ENCODE peak calls at places on chromosomes 11 and 22, in nine cellular contexts. One of them, this sample, is unnamed.

GRCh38 chr11:118607401-118608267 is at the start of gene PHLDB1:
- DNase-seq in MV-4-11: peak; percentile 16
- DNase-seq in COR-L47: peak; percentile 50
- DNase-seq in activated T-helper 9 cell treated with anti-CD3 and anti-CD28 coated beads, Interleukin-2, amount 50 U/mL, for 16 hours: peak; percentile 38
- DNase-seq in HFF-Myc: no peak
- DNase-seq in mesenchymal stem cell: peak; percentile 83
- DNase-seq in ELR: peak; percentile 79
- DNase-seq in Jurkat, Clone E6-1: no peak
- DNase-seq in activated T-cell treated with anti-CD3 and anti-CD28 coated beads for 48 hours: no peak
- DNase-seq in this sample: peak; percentile 77

GRCh38 chr11:116650052-116650451 is 122.7 kb downstream of the BUD13 start:
- DNase-seq in MV-4-11: no peak
- DNase-seq in COR-L47: no peak
- DNase-seq in activated T-helper 9 cell treated with anti-CD3 and anti-CD28 coated beads, Interleukin-2, amount 50 U/mL, for 16 hours: no peak
- DNase-seq in HFF-Myc: no peak
- DNase-seq in mesenchymal stem cell: no peak
- DNase-seq in ELR: no peak
- DNase-seq in Jurkat, Clone E6-1: no peak
- DNase-seq in activated T-cell treated with anti-CD3 and anti-CD28 coated beads for 48 hours: no peak
- DNase-seq in this sample: no peak

GRCh38 chr11:131305005-131305404 is 65.4 kb upstream of the NTM start:
- DNase-seq in MV-4-11: no peak
- DNase-seq in COR-L47: no peak
- DNase-seq in activated T-helper 9 cell treated with anti-CD3 and anti-CD28 coated beads, Interleukin-2, amount 50 U/mL, for 16 hours: no peak
- DNase-seq in HFF-Myc: no peak
- DNase-seq in mesenchymal stem cell: no peak
- DNase-seq in ELR: no peak
- DNase-seq in Jurkat, Clone E6-1: no peak
- DNase-seq in activated T-cell treated with anti-CD3 and anti-CD28 coated beads for 48 hours: no peak
- DNase-seq in this sample: no peak

GRCh38 chr11:110711776-110712642 is at the start of gene ARHGAP20:
- DNase-seq in MV-4-11: no peak
- DNase-seq in COR-L47: peak; percentile 48
- DNase-seq in activated T-helper 9 cell treated with anti-CD3 and anti-CD28 coated beads, Interleukin-2, amount 50 U/mL, for 16 hours: no peak
- DNase-seq in HFF-Myc: no peak
- DNase-seq in mesenchymal stem cell: peak; percentile 58
- DNase-seq in ELR: peak; percentile 45
- DNase-seq in Jurkat, Clone E6-1: no peak
- DNase-seq in activated T-cell treated with anti-CD3 and anti-CD28 coated beads for 48 hours: peak; percentile 54
- DNase-seq in this sample: no peak

GRCh38 chr11:67700548-67701262 is 26.3 kb upstream of the ALDH3B2 start:
- DNase-seq in MV-4-11: no peak
- DNase-seq in COR-L47: peak; percentile 75
- DNase-seq in activated T-helper 9 cell treated with anti-CD3 and anti-CD28 coated beads, Interleukin-2, amount 50 U/mL, for 16 hours: no peak
- DNase-seq in HFF-Myc: no peak
- DNase-seq in mesenchymal stem cell: no peak
- DNase-seq in ELR: no peak
- DNase-seq in Jurkat, Clone E6-1: no peak
- DNase-seq in activated T-cell treated with anti-CD3 and anti-CD28 coated beads for 48 hours: no peak
- DNase-seq in this sample: no peak

GRCh38 chr11:103547691-103548090 is 438.5 kb downstream of the DYNC2H1 start:
- DNase-seq in MV-4-11: no peak
- DNase-seq in COR-L47: no peak
- DNase-seq in activated T-helper 9 cell treated with anti-CD3 and anti-CD28 coated beads, Interleukin-2, amount 50 U/mL, for 16 hours: no peak
- DNase-seq in HFF-Myc: no peak
- DNase-seq in mesenchymal stem cell: no peak
- DNase-seq in ELR: no peak
- DNase-seq in Jurkat, Clone E6-1: no peak
- DNase-seq in activated T-cell treated with anti-CD3 and anti-CD28 coated beads for 48 hours: no peak
- DNase-seq in this sample: no peak

GRCh38 chr22:47328550-47329243 is 566.2 kb downstream of the TBC1D22A start:
- DNase-seq in MV-4-11: peak; percentile 81
- DNase-seq in COR-L47: no peak
- DNase-seq in activated T-helper 9 cell treated with anti-CD3 and anti-CD28 coated beads, Interleukin-2, amount 50 U/mL, for 16 hours: no peak
- DNase-seq in HFF-Myc: peak; percentile 78
- DNase-seq in mesenchymal stem cell: no peak
- DNase-seq in ELR: peak; percentile 71
- DNase-seq in Jurkat, Clone E6-1: no peak
- DNase-seq in activated T-cell treated with anti-CD3 and anti-CD28 coated beads for 48 hours: no peak
- DNase-seq in this sample: peak; percentile 95

GRCh38 chr11:111260761-111261160 is 15.2 kb downstream of the POU2AF2 start:
- DNase-seq in MV-4-11: no peak
- DNase-seq in COR-L47: no peak
- DNase-seq in activated T-helper 9 cell treated with anti-CD3 and anti-CD28 coated beads, Interleukin-2, amount 50 U/mL, for 16 hours: no peak
- DNase-seq in HFF-Myc: no peak
- DNase-seq in mesenchymal stem cell: no peak
- DNase-seq in ELR: no peak
- DNase-seq in Jurkat, Clone E6-1: peak; percentile 53
- DNase-seq in activated T-cell treated with anti-CD3 and anti-CD28 coated beads for 48 hours: no peak
- DNase-seq in this sample: no peak

GRCh38 chr22:48939441-48940265 is 888.0 kb downstream of the BRD1 start:
- DNase-seq in MV-4-11: no peak
- DNase-seq in COR-L47: no peak
- DNase-seq in activated T-helper 9 cell treated with anti-CD3 and anti-CD28 coated beads, Interleukin-2, amount 50 U/mL, for 16 hours: no peak
- DNase-seq in HFF-Myc: no peak
- DNase-seq in mesenchymal stem cell: no peak
- DNase-seq in ELR: no peak
- DNase-seq in Jurkat, Clone E6-1: no peak
- DNase-seq in activated T-cell treated with anti-CD3 and anti-CD28 coated beads for 48 hours: no peak
- DNase-seq in this sample: no peak

GRCh38 chr22:46469701-46470100 is 67.7 kb downstream of the CELSR1 start:
- DNase-seq in MV-4-11: no peak
- DNase-seq in COR-L47: no peak
- DNase-seq in activated T-helper 9 cell treated with anti-CD3 and anti-CD28 coated beads, Interleukin-2, amount 50 U/mL, for 16 hours: no peak
- DNase-seq in HFF-Myc: no peak
- DNase-seq in mesenchymal stem cell: no peak
- DNase-seq in ELR: no peak
- DNase-seq in Jurkat, Clone E6-1: no peak
- DNase-seq in activated T-cell treated with anti-CD3 and anti-CD28 coated beads for 48 hours: no peak
- DNase-seq in this sample: no peak

GRCh38 chr22:17268501-17269223 is 49.4 kb upstream of the ADA2 start:
- DNase-seq in MV-4-11: no peak
- DNase-seq in COR-L47: no peak
- DNase-seq in activated T-helper 9 cell treated with anti-CD3 and anti-CD28 coated beads, Interleukin-2, amount 50 U/mL, for 16 hours: no peak
- DNase-seq in HFF-Myc: no peak
- DNase-seq in mesenchymal stem cell: no peak
- DNase-seq in ELR: no peak
- DNase-seq in Jurkat, Clone E6-1: no peak
- DNase-seq in activated T-cell treated with anti-CD3 and anti-CD28 coated beads for 48 hours: no peak
- DNase-seq in this sample: no peak

GRCh38 chr22:36585841-36586240 is 56.9 kb upstream of the EIF3D start:
- DNase-seq in MV-4-11: no peak
- DNase-seq in COR-L47: peak; percentile 21
- DNase-seq in activated T-helper 9 cell treated with anti-CD3 and anti-CD28 coated beads, Interleukin-2, amount 50 U/mL, for 16 hours: no peak
- DNase-seq in HFF-Myc: no peak
- DNase-seq in mesenchymal stem cell: no peak
- DNase-seq in ELR: peak; percentile 73
- DNase-seq in Jurkat, Clone E6-1: no peak
- DNase-seq in activated T-cell treated with anti-CD3 and anti-CD28 coated beads for 48 hours: no peak
- DNase-seq in this sample: no peak

GRCh38 chr11:123255909-123256308 is 60.9 kb upstream of the CLMP start:
- DNase-seq in MV-4-11: no peak
- DNase-seq in COR-L47: no peak
- DNase-seq in activated T-helper 9 cell treated with anti-CD3 and anti-CD28 coated beads, Interleukin-2, amount 50 U/mL, for 16 hours: no peak
- DNase-seq in HFF-Myc: no peak
- DNase-seq in mesenchymal stem cell: no peak
- DNase-seq in ELR: no peak
- DNase-seq in Jurkat, Clone E6-1: no peak
- DNase-seq in activated T-cell treated with anti-CD3 and anti-CD28 coated beads for 48 hours: no peak
- DNase-seq in this sample: no peak

GRCh38 chr11:112253605-112254242 is 6.9 kb downstream of the PLET1 start:
- DNase-seq in MV-4-11: no peak
- DNase-seq in COR-L47: no peak
- DNase-seq in activated T-helper 9 cell treated with anti-CD3 and anti-CD28 coated beads, Interleukin-2, amount 50 U/mL, for 16 hours: no peak
- DNase-seq in HFF-Myc: no peak
- DNase-seq in mesenchymal stem cell: peak; percentile 29
- DNase-seq in ELR: no peak
- DNase-seq in Jurkat, Clone E6-1: no peak
- DNase-seq in activated T-cell treated with anti-CD3 and anti-CD28 coated beads for 48 hours: no peak
- DNase-seq in this sample: no peak

GRCh38 chr22:44249376-44250147 is 63.2 kb downstream of the SHISAL1 start:
- DNase-seq in MV-4-11: no peak
- DNase-seq in COR-L47: no peak
- DNase-seq in activated T-helper 9 cell treated with anti-CD3 and anti-CD28 coated beads, Interleukin-2, amount 50 U/mL, for 16 hours: no peak
- DNase-seq in HFF-Myc: no peak
- DNase-seq in mesenchymal stem cell: no peak
- DNase-seq in ELR: no peak
- DNase-seq in Jurkat, Clone E6-1: no peak
- DNase-seq in activated T-cell treated with anti-CD3 and anti-CD28 coated beads for 48 hours: no peak
- DNase-seq in this sample: no peak

GRCh38 chr22:42673898-42674390 is 24.8 kb upstream of the CYB5R3 start:
- DNase-seq in MV-4-11: no peak
- DNase-seq in COR-L47: no peak
- DNase-seq in activated T-helper 9 cell treated with anti-CD3 and anti-CD28 coated beads, Interleukin-2, amount 50 U/mL, for 16 hours: no peak
- DNase-seq in HFF-Myc: no peak
- DNase-seq in mesenchymal stem cell: no peak
- DNase-seq in ELR: no peak
- DNase-seq in Jurkat, Clone E6-1: no peak
- DNase-seq in activated T-cell treated with anti-CD3 and anti-CD28 coated beads for 48 hours: no peak
- DNase-seq in this sample: no peak

GRCh38 chr11:2990617-2991476 is 1.3 kb downstream of the NAP1L4 start:
- DNase-seq in MV-4-11: no peak
- DNase-seq in COR-L47: no peak
- DNase-seq in activated T-helper 9 cell treated with anti-CD3 and anti-CD28 coated beads, Interleukin-2, amount 50 U/mL, for 16 hours: no peak
- DNase-seq in HFF-Myc: no peak
- DNase-seq in mesenchymal stem cell: peak; percentile 34
- DNase-seq in ELR: peak; percentile 49
- DNase-seq in Jurkat, Clone E6-1: no peak
- DNase-seq in activated T-cell treated with anti-CD3 and anti-CD28 coated beads for 48 hours: peak; percentile 35
- DNase-seq in this sample: peak; percentile 48

GRCh38 chr22:42717197-42717967 is 3.3 kb downstream of the A4GALT start:
- DNase-seq in MV-4-11: no peak
- DNase-seq in COR-L47: no peak
- DNase-seq in activated T-helper 9 cell treated with anti-CD3 and anti-CD28 coated beads, Interleukin-2, amount 50 U/mL, for 16 hours: no peak
- DNase-seq in HFF-Myc: no peak
- DNase-seq in mesenchymal stem cell: peak; percentile 32
- DNase-seq in ELR: no peak
- DNase-seq in Jurkat, Clone E6-1: no peak
- DNase-seq in activated T-cell treated with anti-CD3 and anti-CD28 coated beads for 48 hours: no peak
- DNase-seq in this sample: peak; percentile 68

GRCh38 chr11:12735262-12735661 is 61.0 kb downstream of the TEAD1 start:
- DNase-seq in MV-4-11: no peak
- DNase-seq in COR-L47: no peak
- DNase-seq in activated T-helper 9 cell treated with anti-CD3 and anti-CD28 coated beads, Interleukin-2, amount 50 U/mL, for 16 hours: no peak
- DNase-seq in HFF-Myc: no peak
- DNase-seq in mesenchymal stem cell: no peak
- DNase-seq in ELR: no peak
- DNase-seq in Jurkat, Clone E6-1: no peak
- DNase-seq in activated T-cell treated with anti-CD3 and anti-CD28 coated beads for 48 hours: no peak
- DNase-seq in this sample: no peak

GRCh38 chr11:36622431-36623136 is 24.5 kb upstream of the RAG2 start:
- DNase-seq in MV-4-11: peak; percentile 15
- DNase-seq in COR-L47: no peak
- DNase-seq in activated T-helper 9 cell treated with anti-CD3 and anti-CD28 coated beads, Interleukin-2, amount 50 U/mL, for 16 hours: no peak
- DNase-seq in HFF-Myc: peak; percentile 11
- DNase-seq in mesenchymal stem cell: peak; percentile 35
- DNase-seq in ELR: peak; percentile 40
- DNase-seq in Jurkat, Clone E6-1: peak; percentile 86
- DNase-seq in activated T-cell treated with anti-CD3 and anti-CD28 coated beads for 48 hours: no peak
- DNase-seq in this sample: peak; percentile 31

GRCh38 chr11:128946646-128947045 is 4.0 kb upstream of the TP53AIP1 start:
- DNase-seq in MV-4-11: no peak
- DNase-seq in COR-L47: no peak
- DNase-seq in activated T-helper 9 cell treated with anti-CD3 and anti-CD28 coated beads, Interleukin-2, amount 50 U/mL, for 16 hours: no peak
- DNase-seq in HFF-Myc: no peak
- DNase-seq in mesenchymal stem cell: no peak
- DNase-seq in ELR: no peak
- DNase-seq in Jurkat, Clone E6-1: no peak
- DNase-seq in activated T-cell treated with anti-CD3 and anti-CD28 coated beads for 48 hours: no peak
- DNase-seq in this sample: no peak

GRCh38 chr11:32280339-32280738 is 155.0 kb downstream of the WT1 start:
- DNase-seq in MV-4-11: no peak
- DNase-seq in COR-L47: no peak
- DNase-seq in activated T-helper 9 cell treated with anti-CD3 and anti-CD28 coated beads, Interleukin-2, amount 50 U/mL, for 16 hours: no peak
- DNase-seq in HFF-Myc: no peak
- DNase-seq in mesenchymal stem cell: no peak
- DNase-seq in ELR: no peak
- DNase-seq in Jurkat, Clone E6-1: no peak
- DNase-seq in activated T-cell treated with anti-CD3 and anti-CD28 coated beads for 48 hours: no peak
- DNase-seq in this sample: no peak

GRCh38 chr11:119509969-119510401 is 87.0 kb upstream of the THY1 start:
- DNase-seq in MV-4-11: peak; percentile 99
- DNase-seq in COR-L47: no peak
- DNase-seq in activated T-helper 9 cell treated with anti-CD3 and anti-CD28 coated beads, Interleukin-2, amount 50 U/mL, for 16 hours: no peak
- DNase-seq in HFF-Myc: peak; percentile 87
- DNase-seq in mesenchymal stem cell: peak; percentile 80
- DNase-seq in ELR: peak; percentile 88
- DNase-seq in Jurkat, Clone E6-1: no peak
- DNase-seq in activated T-cell treated with anti-CD3 and anti-CD28 coated beads for 48 hours: peak; percentile 23
- DNase-seq in this sample: peak; percentile 89

GRCh38 chr11:69958308-69958707 is 119.8 kb upstream of the ANO1 start:
- DNase-seq in MV-4-11: no peak
- DNase-seq in COR-L47: no peak
- DNase-seq in activated T-helper 9 cell treated with anti-CD3 and anti-CD28 coated beads, Interleukin-2, amount 50 U/mL, for 16 hours: no peak
- DNase-seq in HFF-Myc: no peak
- DNase-seq in mesenchymal stem cell: peak; percentile 58
- DNase-seq in ELR: peak; percentile 11
- DNase-seq in Jurkat, Clone E6-1: no peak
- DNase-seq in activated T-cell treated with anti-CD3 and anti-CD28 coated beads for 48 hours: no peak
- DNase-seq in this sample: no peak

GRCh38 chr11:86380295-86380694 is 5.6 kb downstream of the CCDC81 start:
- DNase-seq in MV-4-11: no peak
- DNase-seq in COR-L47: no peak
- DNase-seq in activated T-helper 9 cell treated with anti-CD3 and anti-CD28 coated beads, Interleukin-2, amount 50 U/mL, for 16 hours: no peak
- DNase-seq in HFF-Myc: no peak
- DNase-seq in mesenchymal stem cell: no peak
- DNase-seq in ELR: no peak
- DNase-seq in Jurkat, Clone E6-1: no peak
- DNase-seq in activated T-cell treated with anti-CD3 and anti-CD28 coated beads for 48 hours: no peak
- DNase-seq in this sample: no peak

GRCh38 chr11:88454881-88455280 is 117.3 kb upstream of the CTSC start:
- DNase-seq in MV-4-11: no peak
- DNase-seq in COR-L47: no peak
- DNase-seq in activated T-helper 9 cell treated with anti-CD3 and anti-CD28 coated beads, Interleukin-2, amount 50 U/mL, for 16 hours: no peak
- DNase-seq in HFF-Myc: no peak
- DNase-seq in mesenchymal stem cell: peak; percentile 67
- DNase-seq in ELR: peak; percentile 87
- DNase-seq in Jurkat, Clone E6-1: no peak
- DNase-seq in activated T-cell treated with anti-CD3 and anti-CD28 coated beads for 48 hours: no peak
- DNase-seq in this sample: no peak

GRCh38 chr11:68398870-68399865 is 61.4 kb upstream of the PPP6R3 start:
- DNase-seq in MV-4-11: no peak
- DNase-seq in COR-L47: no peak
- DNase-seq in activated T-helper 9 cell treated with anti-CD3 and anti-CD28 coated beads, Interleukin-2, amount 50 U/mL, for 16 hours: no peak
- DNase-seq in HFF-Myc: peak; percentile 25
- DNase-seq in mesenchymal stem cell: no peak
- DNase-seq in ELR: no peak
- DNase-seq in Jurkat, Clone E6-1: no peak
- DNase-seq in activated T-cell treated with anti-CD3 and anti-CD28 coated beads for 48 hours: no peak
- DNase-seq in this sample: no peak

GRCh38 chr22:45553333-45554039 is 50.8 kb downstream of the FBLN1 start:
- DNase-seq in MV-4-11: peak; percentile 80
- DNase-seq in COR-L47: peak; percentile 68
- DNase-seq in activated T-helper 9 cell treated with anti-CD3 and anti-CD28 coated beads, Interleukin-2, amount 50 U/mL, for 16 hours: peak; percentile 10
- DNase-seq in HFF-Myc: peak; percentile 79
- DNase-seq in mesenchymal stem cell: peak; percentile 85
- DNase-seq in ELR: peak; percentile 82
- DNase-seq in Jurkat, Clone E6-1: peak; percentile 50
- DNase-seq in activated T-cell treated with anti-CD3 and anti-CD28 coated beads for 48 hours: peak; percentile 49
- DNase-seq in this sample: peak; percentile 79

GRCh38 chr11:70402685-70403084 is 4.4 kb downstream of the CTTN start:
- DNase-seq in MV-4-11: no peak
- DNase-seq in COR-L47: no peak
- DNase-seq in activated T-helper 9 cell treated with anti-CD3 and anti-CD28 coated beads, Interleukin-2, amount 50 U/mL, for 16 hours: no peak
- DNase-seq in HFF-Myc: no peak
- DNase-seq in mesenchymal stem cell: no peak
- DNase-seq in ELR: no peak
- DNase-seq in Jurkat, Clone E6-1: no peak
- DNase-seq in activated T-cell treated with anti-CD3 and anti-CD28 coated beads for 48 hours: no peak
- DNase-seq in this sample: no peak

GRCh38 chr22:23207786-23208325 is 27.5 kb downstream of the BCR start:
- DNase-seq in MV-4-11: no peak
- DNase-seq in COR-L47: peak; percentile 84
- DNase-seq in activated T-helper 9 cell treated with anti-CD3 and anti-CD28 coated beads, Interleukin-2, amount 50 U/mL, for 16 hours: no peak
- DNase-seq in HFF-Myc: no peak
- DNase-seq in mesenchymal stem cell: no peak
- DNase-seq in ELR: no peak
- DNase-seq in Jurkat, Clone E6-1: no peak
- DNase-seq in activated T-cell treated with anti-CD3 and anti-CD28 coated beads for 48 hours: no peak
- DNase-seq in this sample: no peak

GRCh38 chr11:82676483-82677094 is 57.1 kb downstream of the FAM181B start:
- DNase-seq in MV-4-11: no peak
- DNase-seq in COR-L47: no peak
- DNase-seq in activated T-helper 9 cell treated with anti-CD3 and anti-CD28 coated beads, Interleukin-2, amount 50 U/mL, for 16 hours: no peak
- DNase-seq in HFF-Myc: no peak
- DNase-seq in mesenchymal stem cell: no peak
- DNase-seq in ELR: peak; percentile 19
- DNase-seq in Jurkat, Clone E6-1: no peak
- DNase-seq in activated T-cell treated with anti-CD3 and anti-CD28 coated beads for 48 hours: no peak
- DNase-seq in this sample: no peak

This sample was measured in NB4.